ENCODE peak calls at places on chromosomes 3 and 15, in eight cellular contexts. One of them, this sample, is unnamed.

GRCh38 chr3:160003520-160004128 is 15.0 kb downstream of the IL12A start:
- DNase-seq in cardiac septum: no peak
- DNase-seq in NCI-H774: peak
- DNase-seq in kidney tubule cell: peak
- DNase-seq in neural crest cell: peak
- DNase-seq in NCI-H1092: peak
- DNase-seq in stimulated activated effector memory CD8-positive, alpha-beta T cell treated with anti-CD3 and anti-CD28 coated beads, Interleukin-12 subunit alpha, Interleukin-12 subunit beta, amount 100 ng/mL, for 72 hours: no peak
- DNase-seq in NCI-H2081: peak
- DNase-seq in this sample: peak

GRCh38 chr15:77525907-77526581 is 105.4 kb downstream of the HMG20A start:
- DNase-seq in stimulated activated effector memory CD8-positive, alpha-beta T cell treated with anti-CD3 and anti-CD28 coated beads, Interleukin-12 subunit alpha, Interleukin-12 subunit beta, amount 100 ng/mL, for 72 hours: no peak
- DNase-seq in cardiac septum: peak
- DNase-seq in NCI-H1092: no peak
- DNase-seq in neural crest cell: no peak
- DNase-seq in NCI-H774: no peak
- DNase-seq in kidney tubule cell: no peak
- DNase-seq in NCI-H2081: no peak
- DNase-seq in this sample: no peak

GRCh38 chr15:53757906-53758305 is 1.6 kb downstream of the WDR72 start:
- DNase-seq in neural crest cell: no peak
- DNase-seq in stimulated activated effector memory CD8-positive, alpha-beta T cell treated with anti-CD3 and anti-CD28 coated beads, Interleukin-12 subunit alpha, Interleukin-12 subunit beta, amount 100 ng/mL, for 72 hours: no peak
- DNase-seq in kidney tubule cell: peak
- DNase-seq in NCI-H1092: no peak
- DNase-seq in NCI-H774: no peak
- DNase-seq in NCI-H2081: no peak
- DNase-seq in cardiac septum: no peak
- DNase-seq in this sample: no peak

GRCh38 chr3:102662223-102662622 is 227.4 kb downstream of the ZPLD1 start:
- DNase-seq in NCI-H1092: no peak
- DNase-seq in NCI-H2081: peak
- DNase-seq in kidney tubule cell: no peak
- DNase-seq in neural crest cell: no peak
- DNase-seq in NCI-H774: peak
- DNase-seq in cardiac septum: no peak
- DNase-seq in stimulated activated effector memory CD8-positive, alpha-beta T cell treated with anti-CD3 and anti-CD28 coated beads, Interleukin-12 subunit alpha, Interleukin-12 subunit beta, amount 100 ng/mL, for 72 hours: no peak
- DNase-seq in this sample: no peak

GRCh38 chr3:184727357-184728060 is 15.6 kb upstream of the MAGEF1 start:
- DNase-seq in NCI-H774: peak
- DNase-seq in NCI-H1092: peak
- DNase-seq in stimulated activated effector memory CD8-positive, alpha-beta T cell treated with anti-CD3 and anti-CD28 coated beads, Interleukin-12 subunit alpha, Interleukin-12 subunit beta, amount 100 ng/mL, for 72 hours: peak
- DNase-seq in cardiac septum: no peak
- DNase-seq in kidney tubule cell: peak
- DNase-seq in NCI-H2081: peak
- DNase-seq in neural crest cell: peak
- DNase-seq in this sample: peak

GRCh38 chr3:130897316-130897715 is 3.4 kb downstream of the ATP2C1 start:
- DNase-seq in stimulated activated effector memory CD8-positive, alpha-beta T cell treated with anti-CD3 and anti-CD28 coated beads, Interleukin-12 subunit alpha, Interleukin-12 subunit beta, amount 100 ng/mL, for 72 hours: no peak
- DNase-seq in NCI-H774: no peak
- DNase-seq in neural crest cell: no peak
- DNase-seq in NCI-H2081: no peak
- DNase-seq in kidney tubule cell: peak
- DNase-seq in NCI-H1092: no peak
- DNase-seq in cardiac septum: no peak
- DNase-seq in this sample: no peak

GRCh38 chr3:10625307-10625706 is 119.9 kb upstream of the ATP2B2 start:
- DNase-seq in neural crest cell: no peak
- DNase-seq in kidney tubule cell: no peak
- DNase-seq in stimulated activated effector memory CD8-positive, alpha-beta T cell treated with anti-CD3 and anti-CD28 coated beads, Interleukin-12 subunit alpha, Interleukin-12 subunit beta, amount 100 ng/mL, for 72 hours: no peak
- DNase-seq in NCI-H774: no peak
- DNase-seq in NCI-H2081: no peak
- DNase-seq in NCI-H1092: no peak
- DNase-seq in cardiac septum: no peak
- DNase-seq in this sample: no peak

GRCh38 chr3:155714295-155714718 is 30.6 kb downstream of the PLCH1 start:
- DNase-seq in stimulated activated effector memory CD8-positive, alpha-beta T cell treated with anti-CD3 and anti-CD28 coated beads, Interleukin-12 subunit alpha, Interleukin-12 subunit beta, amount 100 ng/mL, for 72 hours: no peak
- DNase-seq in NCI-H1092: peak
- DNase-seq in NCI-H2081: peak
- DNase-seq in NCI-H774: peak
- DNase-seq in cardiac septum: no peak
- DNase-seq in neural crest cell: no peak
- DNase-seq in kidney tubule cell: no peak
- DNase-seq in this sample: peak

GRCh38 chr3:15645740-15646490 is 44.4 kb downstream of the BTD start:
- DNase-seq in NCI-H774: no peak
- DNase-seq in neural crest cell: no peak
- DNase-seq in kidney tubule cell: peak
- DNase-seq in NCI-H1092: no peak
- DNase-seq in stimulated activated effector memory CD8-positive, alpha-beta T cell treated with anti-CD3 and anti-CD28 coated beads, Interleukin-12 subunit alpha, Interleukin-12 subunit beta, amount 100 ng/mL, for 72 hours: no peak
- DNase-seq in cardiac septum: no peak
- DNase-seq in NCI-H2081: peak
- DNase-seq in this sample: no peak

GRCh38 chr15:72340366-72340765 is 20.4 kb upstream of the CELF6 start:
- DNase-seq in neural crest cell: no peak
- DNase-seq in NCI-H1092: no peak
- DNase-seq in NCI-H774: no peak
- DNase-seq in stimulated activated effector memory CD8-positive, alpha-beta T cell treated with anti-CD3 and anti-CD28 coated beads, Interleukin-12 subunit alpha, Interleukin-12 subunit beta, amount 100 ng/mL, for 72 hours: no peak
- DNase-seq in kidney tubule cell: no peak
- DNase-seq in cardiac septum: no peak
- DNase-seq in NCI-H2081: no peak
- DNase-seq in this sample: no peak

GRCh38 chr3:123597561-123597960 is 12.7 kb upstream of the HACD2 start:
- DNase-seq in NCI-H2081: no peak
- DNase-seq in cardiac septum: no peak
- DNase-seq in NCI-H1092: no peak
- DNase-seq in stimulated activated effector memory CD8-positive, alpha-beta T cell treated with anti-CD3 and anti-CD28 coated beads, Interleukin-12 subunit alpha, Interleukin-12 subunit beta, amount 100 ng/mL, for 72 hours: no peak
- DNase-seq in NCI-H774: no peak
- DNase-seq in kidney tubule cell: no peak
- DNase-seq in neural crest cell: no peak
- DNase-seq in this sample: no peak

GRCh38 chr15:100030586-100031249 is 297.5 kb upstream of the LYSMD4 start:
- DNase-seq in kidney tubule cell: no peak
- DNase-seq in NCI-H2081: no peak
- DNase-seq in neural crest cell: no peak
- DNase-seq in NCI-H774: no peak
- DNase-seq in cardiac septum: no peak
- DNase-seq in NCI-H1092: no peak
- DNase-seq in stimulated activated effector memory CD8-positive, alpha-beta T cell treated with anti-CD3 and anti-CD28 coated beads, Interleukin-12 subunit alpha, Interleukin-12 subunit beta, amount 100 ng/mL, for 72 hours: no peak
- DNase-seq in this sample: no peak

GRCh38 chr3:15744176-15744575 is 53.6 kb downstream of the ANKRD28 start:
- DNase-seq in cardiac septum: no peak
- DNase-seq in stimulated activated effector memory CD8-positive, alpha-beta T cell treated with anti-CD3 and anti-CD28 coated beads, Interleukin-12 subunit alpha, Interleukin-12 subunit beta, amount 100 ng/mL, for 72 hours: no peak
- DNase-seq in kidney tubule cell: no peak
- DNase-seq in NCI-H1092: no peak
- DNase-seq in NCI-H774: no peak
- DNase-seq in neural crest cell: no peak
- DNase-seq in NCI-H2081: no peak
- DNase-seq in this sample: no peak

GRCh38 chr15:80160570-80161156 is 7.9 kb downstream of the FAH start:
- DNase-seq in NCI-H1092: no peak
- DNase-seq in NCI-H774: no peak
- DNase-seq in stimulated activated effector memory CD8-positive, alpha-beta T cell treated with anti-CD3 and anti-CD28 coated beads, Interleukin-12 subunit alpha, Interleukin-12 subunit beta, amount 100 ng/mL, for 72 hours: peak
- DNase-seq in NCI-H2081: no peak
- DNase-seq in cardiac septum: peak
- DNase-seq in kidney tubule cell: peak
- DNase-seq in neural crest cell: no peak
- DNase-seq in this sample: no peak